ENCODE peak calls at places on chromosomes 7 and 10, in eight cellular contexts. One of them, this sample, is unnamed.

GRCh38 chr10:71085689-71086438 is 126.5 kb upstream of the UNC5B start:
- DNase-seq in left ventricle myocardium superior: peak; percentile 5
- DNase-seq in choroid plexus epithelial cell: no peak
- DNase-seq in kidney glomerular epithelial cell: no peak
- DNase-seq in activated CD8-positive, alpha-beta memory T cell treated with anti-CD3 and anti-CD28 coated beads for 48 hours: no peak
- DNase-seq in fibroblast of mammary gland: no peak
- DNase-seq in activated CD4-positive, alpha-beta T cell treated with anti-CD3 and anti-CD28 coated beads, Interleukin-2, amount 50 U/mL, for 1 hour: no peak
- DNase-seq in WTC11: peak; percentile 17
- DNase-seq in this sample: no peak

GRCh38 chr7:124101173-124101768 is 68.4 kb upstream of the TMEM229A start:
- DNase-seq in left ventricle myocardium superior: no peak
- DNase-seq in choroid plexus epithelial cell: peak; percentile 21
- DNase-seq in kidney glomerular epithelial cell: no peak
- DNase-seq in activated CD8-positive, alpha-beta memory T cell treated with anti-CD3 and anti-CD28 coated beads for 48 hours: no peak
- DNase-seq in fibroblast of mammary gland: peak; percentile 6
- DNase-seq in activated CD4-positive, alpha-beta T cell treated with anti-CD3 and anti-CD28 coated beads, Interleukin-2, amount 50 U/mL, for 1 hour: no peak
- DNase-seq in WTC11: peak; percentile 22
- DNase-seq in this sample: no peak

GRCh38 chr10:101829561-101830315 is 11.5 kb upstream of the OGA start:
- DNase-seq in left ventricle myocardium superior: peak; percentile 45
- DNase-seq in choroid plexus epithelial cell: peak; percentile 67
- DNase-seq in kidney glomerular epithelial cell: no peak
- DNase-seq in activated CD8-positive, alpha-beta memory T cell treated with anti-CD3 and anti-CD28 coated beads for 48 hours: no peak
- DNase-seq in fibroblast of mammary gland: peak; percentile 25
- DNase-seq in activated CD4-positive, alpha-beta T cell treated with anti-CD3 and anti-CD28 coated beads, Interleukin-2, amount 50 U/mL, for 1 hour: peak; percentile 66
- DNase-seq in WTC11: peak; percentile 81
- DNase-seq in this sample: no peak

GRCh38 chr7:39356531-39356930 is 209.7 kb upstream of the YAE1 start:
- DNase-seq in left ventricle myocardium superior: no peak
- DNase-seq in choroid plexus epithelial cell: no peak
- DNase-seq in kidney glomerular epithelial cell: no peak
- DNase-seq in activated CD8-positive, alpha-beta memory T cell treated with anti-CD3 and anti-CD28 coated beads for 48 hours: no peak
- DNase-seq in fibroblast of mammary gland: peak; percentile 18
- DNase-seq in activated CD4-positive, alpha-beta T cell treated with anti-CD3 and anti-CD28 coated beads, Interleukin-2, amount 50 U/mL, for 1 hour: no peak
- DNase-seq in WTC11: no peak
- DNase-seq in this sample: no peak

GRCh38 chr10:11330383-11331020 is 280.9 kb downstream of the USP6NL start:
- DNase-seq in left ventricle myocardium superior: no peak
- DNase-seq in choroid plexus epithelial cell: peak; percentile 30
- DNase-seq in kidney glomerular epithelial cell: no peak
- DNase-seq in activated CD8-positive, alpha-beta memory T cell treated with anti-CD3 and anti-CD28 coated beads for 48 hours: no peak
- DNase-seq in fibroblast of mammary gland: peak; percentile 45
- DNase-seq in activated CD4-positive, alpha-beta T cell treated with anti-CD3 and anti-CD28 coated beads, Interleukin-2, amount 50 U/mL, for 1 hour: no peak
- DNase-seq in WTC11: no peak
- DNase-seq in this sample: no peak

GRCh38 chr7:36448781-36449379 is 59.2 kb downstream of the ANLN start:
- DNase-seq in left ventricle myocardium superior: no peak
- DNase-seq in choroid plexus epithelial cell: peak; percentile 35
- DNase-seq in kidney glomerular epithelial cell: peak; percentile 43
- DNase-seq in activated CD8-positive, alpha-beta memory T cell treated with anti-CD3 and anti-CD28 coated beads for 48 hours: no peak
- DNase-seq in fibroblast of mammary gland: peak; percentile 22
- DNase-seq in activated CD4-positive, alpha-beta T cell treated with anti-CD3 and anti-CD28 coated beads, Interleukin-2, amount 50 U/mL, for 1 hour: no peak
- DNase-seq in WTC11: no peak
- DNase-seq in this sample: no peak

GRCh38 chr7:150451097-150451793 is 815 bp downstream of the GIMAP8 start:
- DNase-seq in left ventricle myocardium superior: peak; percentile 69
- DNase-seq in choroid plexus epithelial cell: no peak
- DNase-seq in kidney glomerular epithelial cell: no peak
- DNase-seq in activated CD8-positive, alpha-beta memory T cell treated with anti-CD3 and anti-CD28 coated beads for 48 hours: no peak
- DNase-seq in fibroblast of mammary gland: no peak
- DNase-seq in activated CD4-positive, alpha-beta T cell treated with anti-CD3 and anti-CD28 coated beads, Interleukin-2, amount 50 U/mL, for 1 hour: peak; percentile 69
- DNase-seq in WTC11: no peak
- DNase-seq in this sample: no peak

GRCh38 chr7:99305473-99306260 is 20.0 kb upstream of the ARPC1A start:
- DNase-seq in left ventricle myocardium superior: no peak
- DNase-seq in choroid plexus epithelial cell: no peak
- DNase-seq in kidney glomerular epithelial cell: no peak
- DNase-seq in activated CD8-positive, alpha-beta memory T cell treated with anti-CD3 and anti-CD28 coated beads for 48 hours: no peak
- DNase-seq in fibroblast of mammary gland: no peak
- DNase-seq in activated CD4-positive, alpha-beta T cell treated with anti-CD3 and anti-CD28 coated beads, Interleukin-2, amount 50 U/mL, for 1 hour: no peak
- DNase-seq in WTC11: no peak
- DNase-seq in this sample: no peak

GRCh38 chr7:73834626-73835191 is 3.9 kb downstream of the CLDN4 start:
- DNase-seq in left ventricle myocardium superior: no peak
- DNase-seq in choroid plexus epithelial cell: no peak
- DNase-seq in kidney glomerular epithelial cell: no peak
- DNase-seq in activated CD8-positive, alpha-beta memory T cell treated with anti-CD3 and anti-CD28 coated beads for 48 hours: no peak
- DNase-seq in fibroblast of mammary gland: no peak
- DNase-seq in activated CD4-positive, alpha-beta T cell treated with anti-CD3 and anti-CD28 coated beads, Interleukin-2, amount 50 U/mL, for 1 hour: no peak
- DNase-seq in WTC11: no peak
- DNase-seq in this sample: no peak

This sample was measured in HL-60.